ENCODE peak calls at places on chromosomes 6 and 20, in nine cellular contexts. C is HT-29; O is effector CD4-positive, alpha-beta T cell; R is smooth muscle cell of the brain vasculature; N is SK-N-DZ; B is GM04504; V is fibroblast of mammary gland; U is NCI-H187 treated with DMSO at 0.1 percent for 48 hours; L is fibroblast of the conjunctiva. Q is an unnamed sample.

GRCh38 chr6:156617376-156617775 is 159.8 kb upstream of the ARID1B start:
- DNase-seq in N (peak; percentile 38), R (no peak), O (no peak), B (no peak), L (no peak), V (no peak), U (no peak), C (peak; percentile 96), Q (no peak)

GRCh38 chr6:55836481-55836880 is 38.9 kb downstream of the BMP5 start:
- DNase-seq in R (no peak), O (no peak), V (peak; percentile 12), L (no peak), B (no peak), C (no peak), U (no peak), N (peak; percentile 13), Q (no peak)

GRCh38 chr20:63509088-63509564 is 10.2 kb upstream of the EEF1A2 start:
- DNase-seq in R (no peak), V (no peak), B (no peak), L (no peak), U (no peak), C (no peak), N (no peak), O (no peak), Q (no peak)

GRCh38 chr6:113055086-113055485 is 708.0 kb downstream of the RFPL4B start:
- DNase-seq in V (no peak), R (no peak), B (no peak), O (no peak), U (no peak), N (no peak), C (no peak), L (no peak), Q (no peak)

GRCh38 chr6:156618600-156619205 is 158.5 kb upstream of the ARID1B start:
- DNase-seq in B (no peak), C (no peak), V (no peak), N (peak; percentile 79), O (no peak), L (no peak), U (peak; percentile 82), R (no peak), Q (no peak)

GRCh38 chr6:113464959-113465358 is 392.2 kb upstream of the MARCKS start:
- DNase-seq in C (no peak), O (no peak), U (no peak), L (peak; percentile 43), B (no peak), R (no peak), V (peak; percentile 91), N (no peak), Q (no peak)

GRCh38 chr6:47241742-47242482 is 67.8 kb downstream of the TNFRSF21 start:
- DNase-seq in R (no peak), C (no peak), B (no peak), L (no peak), U (no peak), V (peak; percentile 35), N (peak; percentile 47), O (no peak), Q (no peak)

GRCh38 chr6:13762648-13763441 is 51.2 kb upstream of the RANBP9 start:
- DNase-seq in O (no peak), N (no peak), V (peak; percentile 88), L (peak; percentile 90), R (no peak), C (no peak), B (peak; percentile 85), U (no peak), Q (no peak)

GRCh38 chr6:134920422-134920821 is 29.5 kb downstream of the ALDH8A1 start:
- DNase-seq in U (no peak), R (no peak), V (no peak), C (peak; percentile 7), N (no peak), O (no peak), B (no peak), L (no peak), Q (no peak)

GRCh38 chr20:3687655-3688054 is 5.8 kb upstream of the ADAM33 start:
- DNase-seq in V (peak; percentile 83), O (no peak), B (no peak), C (peak; percentile 18), R (no peak), L (peak; percentile 65), U (no peak), N (no peak), Q (no peak)

GRCh38 chr20:12068146-12068545 is 150.5 kb downstream of the BTBD3 start:
- DNase-seq in N (no peak), C (no peak), V (no peak), R (no peak), L (no peak), U (no peak), B (no peak), O (no peak), Q (no peak)

GRCh38 chr20:45456632-45457031 is 12.9 kb upstream of the WFDC2 start:
- DNase-seq in L (no peak), V (peak; percentile 13), B (no peak), N (peak; percentile 46), O (no peak), R (no peak), U (no peak), C (peak; percentile 90), Q (no peak)

GRCh38 chr20:49907405-49908257 is 7.7 kb downstream of the SPATA2 start:
- DNase-seq in B (no peak), L (no peak), C (no peak), R (no peak), U (no peak), O (no peak), V (no peak), N (no peak), Q (no peak)

GRCh38 chr20:8116067-8116811 is 15.8 kb upstream of the PLCB1 start:
- DNase-seq in C (no peak), O (no peak), B (no peak), R (no peak), L (peak; percentile 33), U (no peak), N (peak; percentile 29), V (peak; percentile 83), Q (no peak)

GRCh38 chr6:36945301-36945700 is 9.2 kb upstream of the PI16 start:
- DNase-seq in L (no peak), C (no peak), V (no peak), R (no peak), N (no peak), B (no peak), O (no peak), U (no peak), Q (no peak)

GRCh38 chr20:16748058-16748457 is at the start of gene OTOR:
- DNase-seq in R (no peak), L (no peak), C (no peak), U (no peak), B (no peak), O (no peak), N (no peak), V (no peak), Q (no peak)

GRCh38 chr6:167824591-167825041 is 2.1 kb upstream of the AFDN start:
- DNase-seq in N (no peak), U (no peak), R (no peak), V (peak; percentile 51), O (no peak), C (no peak), B (no peak), L (no peak), Q (no peak)

GRCh38 chr6:5506149-5506548 is 244.8 kb downstream of the FARS2 start:
- DNase-seq in U (no peak), B (no peak), L (no peak), C (no peak), R (no peak), V (no peak), O (no peak), N (no peak), Q (no peak)

GRCh38 chr6:125940691-125941090 is 15.9 kb upstream of the HINT3 start:
- DNase-seq in C (no peak), B (no peak), V (no peak), U (no peak), N (no peak), O (no peak), R (no peak), L (no peak), Q (no peak)

GRCh38 chr6:56850618-56851017 is 104.3 kb upstream of the BEND6 start:
- DNase-seq in U (no peak), N (no peak), V (no peak), R (no peak), C (no peak), O (no peak), B (no peak), L (no peak), Q (no peak)

GRCh38 chr6:161436106-161436876 is 162.4 kb upstream of the AGPAT4 start:
- DNase-seq in C (no peak), L (no peak), O (no peak), V (peak; percentile 43), B (no peak), N (no peak), R (no peak), U (no peak), Q (no peak)

GRCh38 chr6:21395121-21395520 is 198.4 kb upstream of the SOX4 start:
- DNase-seq in B (no peak), C (no peak), O (no peak), L (no peak), U (no peak), N (peak; percentile 37), R (no peak), V (peak; percentile 16), Q (no peak)

GRCh38 chr6:33839399-33840063 is 35.7 kb upstream of the MLN start:
- DNase-seq in O (no peak), U (no peak), N (no peak), R (no peak), C (no peak), L (no peak), B (no peak), V (no peak), Q (no peak)

GRCh38 chr20:24768977-24769675 is 179.9 kb upstream of the CST7 start:
- DNase-seq in U (no peak), O (no peak), B (no peak), V (no peak), C (no peak), N (peak; percentile 89), R (no peak), L (no peak), Q (no peak)

GRCh38 chr20:57672953-57673575 is 36.8 kb downstream of the PMEPA1 start:
- DNase-seq in B (no peak), O (no peak), C (no peak), L (no peak), U (no peak), R (no peak), N (no peak), V (no peak), Q (no peak)

GRCh38 chr6:168671863-168672546 is 231.0 kb downstream of the SMOC2 start:
- DNase-seq in N (no peak), C (no peak), O (no peak), U (no peak), L (no peak), B (no peak), R (no peak), V (no peak), Q (no peak)

GRCh38 chr20:19757487-19757972 is 528 bp upstream of the RIN2 start:
- DNase-seq in R (peak; percentile 23), C (peak; percentile 74), U (no peak), O (no peak), L (peak; percentile 49), B (peak; percentile 56), N (no peak), V (peak; percentile 64), Q (no peak)

GRCh38 chr20:9180480-9181257 is 111.8 kb downstream of the PLCB4 start:
- DNase-seq in L (no peak), U (no peak), O (no peak), R (no peak), V (no peak), N (no peak), C (no peak), B (no peak), Q (no peak)

GRCh38 chr6:141026504-141026903 is 1106.2 kb upstream of the GJE1 start:
- DNase-seq in R (no peak), L (no peak), V (no peak), B (no peak), O (no peak), N (no peak), U (no peak), C (peak; percentile 73), Q (no peak)

GRCh38 chr6:143652840-143653239 is 24.9 kb upstream of the PHACTR2 start:
- DNase-seq in N (no peak), B (no peak), R (no peak), C (no peak), V (no peak), O (no peak), U (no peak), L (no peak), Q (no peak)

GRCh38 chr6:38020593-38020992 is 201.1 kb downstream of the ZFAND3 start:
- DNase-seq in O (no peak), C (no peak), V (no peak), N (peak; percentile 73), U (no peak), R (no peak), L (no peak), B (no peak), Q (no peak)

Q was measured in glomerular endothelial cell.